ENCODE peak calls at places on chromosome 18, in four cellular contexts. O, Y, S and A are unnamed samples.

GRCh38 chr18:42392416-42392815 is 437.4 kb downstream of the PIK3C3 start:
- DNase-seq in O (no peak), Y (no peak), S (no peak), A (no peak)

GRCh38 chr18:3269241-3269640 is 7.3 kb downstream of the MYL12B start:
- DNase-seq in O (no peak), Y (no peak), S (no peak), A (no peak)

GRCh38 chr18:48743046-48743445 is 204.2 kb downstream of the CTIF start:
- DNase-seq in O (no peak), Y (no peak), S (no peak), A (no peak)

GRCh38 chr18:46719388-46719787 is 37.5 kb downstream of the ST8SIA5 start:
- DNase-seq in O (no peak), Y (no peak), S (no peak), A (no peak)

GRCh38 chr18:76621184-76621583 is 126.1 kb upstream of the ZNF516 start:
- DNase-seq in O (no peak), Y (no peak), S (no peak), A (no peak)

GRCh38 chr18:42426496-42427015 is 471.5 kb downstream of the PIK3C3 start:
- DNase-seq in O (no peak), Y (no peak), S (no peak), A (no peak)

GRCh38 chr18:76351961-76352581 is 143.0 kb downstream of the ZNF516 start:
- DNase-seq in O (peak), Y (no peak), S (no peak), A (no peak)

GRCh38 chr18:42893991-42894390 is 221.5 kb downstream of the RIT2 start:
- DNase-seq in O (no peak), Y (no peak), S (no peak), A (no peak)

GRCh38 chr18:58850784-58851469 is 13.8 kb upstream of the ZNF532 start:
- DNase-seq in O (no peak), Y (no peak), S (no peak), A (no peak)

GRCh38 chr18:25453556-25454269 is 101.7 kb upstream of the ZNF521 start:
- DNase-seq in O (no peak), Y (no peak), S (no peak), A (no peak)

GRCh38 chr18:59605633-59606192 is 91.5 kb downstream of the CCBE1 start:
- DNase-seq in O (no peak), Y (no peak), S (no peak), A (no peak)

GRCh38 chr18:62710417-62710816 is 4.9 kb upstream of the PHLPP1 start:
- DNase-seq in O (no peak), Y (no peak), S (no peak), A (no peak)

GRCh38 chr18:58413667-58414628 is 214.9 kb downstream of the ALPK2 start:
- DNase-seq in O (peak), Y (no peak), S (no peak), A (no peak)

GRCh38 chr18:46290440-46291020 is 186.3 kb downstream of the HAUS1 start:
- DNase-seq in O (no peak), Y (no peak), S (peak), A (no peak)

GRCh38 chr18:34001376-34001775 is 223.3 kb downstream of the NOL4 start:
- DNase-seq in O (no peak), Y (no peak), S (no peak), A (no peak)

GRCh38 chr18:31581498-31582197 is 10.0 kb upstream of the TTR start:
- DNase-seq in O (peak), Y (no peak), S (no peak), A (no peak)

GRCh38 chr18:33839452-33840225 is 261.6 kb downstream of the ASXL3 start:
- DNase-seq in O (peak), Y (no peak), S (no peak), A (peak)

GRCh38 chr18:68796936-68797690 is 767 bp upstream of the CCDC102B start:
- DNase-seq in O (no peak), Y (no peak), S (no peak), A (no peak)

GRCh38 chr18:58216071-58216471 is 172.0 kb downstream of the NEDD4L start:
- DNase-seq in O (no peak), Y (no peak), S (no peak), A (peak)

GRCh38 chr18:12516049-12516677 is 108.4 kb downstream of the PRELID3A start:
- DNase-seq in O (no peak), Y (no peak), S (no peak), A (no peak)

GRCh38 chr18:59067873-59068272 is 71.8 kb upstream of the SEC11C start:
- DNase-seq in O (no peak), Y (no peak), S (no peak), A (no peak)

GRCh38 chr18:10424576-10425314 is 29.7 kb upstream of the APCDD1 start:
- DNase-seq in O (no peak), Y (no peak), S (no peak), A (no peak)

GRCh38 chr18:46152808-46153617 is 48.8 kb downstream of the HAUS1 start:
- DNase-seq in O (no peak), Y (no peak), S (peak), A (no peak)

GRCh38 chr18:63314991-63315662 is 4.4 kb downstream of the BCL2 start:
- DNase-seq in O (no peak), Y (no peak), S (no peak), A (no peak)

GRCh38 chr18:10543277-10543676 is 17.4 kb downstream of the NAPG start:
- DNase-seq in O (no peak), Y (no peak), S (no peak), A (no peak)

GRCh38 chr18:49813071-49813320 is 337 bp downstream of the ACAA2 start:
- DNase-seq in O (peak), Y (no peak), S (no peak), A (peak)

GRCh38 chr18:1627494-1627893 is 722.8 kb downstream of the ADCYAP1 start:
- DNase-seq in O (no peak), Y (no peak), S (no peak), A (no peak)

GRCh38 chr18:62017618-62018017 is 124.8 kb upstream of the RNF152 start:
- DNase-seq in O (no peak), Y (no peak), S (no peak), A (no peak)

DNA sequence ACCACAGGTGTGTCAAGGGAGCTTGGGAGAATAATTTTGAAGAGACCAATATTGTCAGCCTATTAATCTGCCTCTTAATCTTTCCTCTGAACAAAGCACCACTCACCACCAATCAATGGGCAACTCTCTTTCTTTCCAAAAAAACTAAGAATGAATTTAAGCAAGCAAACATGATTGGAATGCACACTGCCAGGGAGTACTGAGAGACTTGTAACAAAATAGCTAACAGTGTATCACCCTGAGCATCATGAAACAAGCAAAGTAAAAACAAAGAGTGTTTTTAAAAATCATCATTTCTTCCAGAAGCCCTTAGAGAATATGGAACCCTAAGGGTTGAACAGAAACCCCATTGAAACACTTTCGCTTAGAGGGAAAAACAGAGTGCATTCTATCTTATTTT is 299.7 kb downstream of the DSEL start:
- DNase-seq in O (no peak), Y (no peak), S (no peak), A (no peak)
- TF ChIP-seq YY1 in O (no peak), Y (no peak), S (no peak), A (no peak)

DNA sequence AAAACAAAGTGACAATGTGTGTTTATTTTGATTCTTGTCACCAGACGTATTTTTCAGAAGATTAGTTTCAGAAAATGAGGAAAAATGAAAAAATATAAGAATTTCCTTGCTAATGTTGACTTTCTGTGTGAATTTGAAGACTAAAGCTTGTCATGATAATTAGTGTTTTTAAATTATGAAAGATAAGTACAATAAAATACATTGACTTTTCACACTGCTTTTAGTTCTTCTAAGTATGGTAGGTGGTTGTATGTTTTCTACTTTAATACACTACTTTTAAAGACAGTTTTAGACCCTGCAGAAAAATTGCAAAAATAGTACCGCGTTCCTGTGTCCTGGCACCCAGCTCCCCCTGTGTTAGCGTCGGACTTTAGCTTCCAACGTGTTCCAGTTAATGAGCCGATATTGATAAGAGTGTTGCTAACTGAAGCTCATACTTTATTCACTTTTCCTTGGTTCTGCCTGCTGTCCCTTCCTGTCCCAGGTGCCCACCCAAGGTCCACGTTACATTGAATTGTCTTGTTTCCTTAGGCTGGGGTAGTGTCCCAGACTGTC is 695 bp downstream of the RBFA start:
- DNase-seq in O (no peak), Y (no peak), S (no peak), A (no peak)
- TF ChIP-seq SUZ12 in O (no peak), Y (no peak), S (no peak), A (no peak)

GRCh38 chr18:28007841-28008240 is 169.1 kb downstream of the CDH2 start:
- DNase-seq in O (no peak), Y (no peak), S (no peak), A (no peak)

GRCh38 chr18:28015671-28016070 is 161.3 kb downstream of the CDH2 start:
- DNase-seq in O (no peak), Y (no peak), S (no peak), A (no peak)

GRCh38 chr18:28018361-28018760 is 158.6 kb downstream of the CDH2 start:
- DNase-seq in O (no peak), Y (no peak), S (no peak), A (no peak)

GRCh38 chr18:28009589-28009988 is 167.3 kb downstream of the CDH2 start:
- DNase-seq in O (no peak), Y (no peak), S (no peak), A (no peak)

GRCh38 chr18:28013064-28013463 is 163.9 kb downstream of the CDH2 start:
- DNase-seq in O (peak), Y (no peak), S (no peak), A (no peak)
- TF ChIP-seq YY1 in O (no peak), Y (no peak), S (no peak), A (no peak)

GRCh38 chr18:36813111-36813752 is 15.6 kb downstream of the TPGS2 start:
- DNase-seq in O (no peak), Y (no peak), S (no peak), A (no peak)
- TF ChIP-seq SUZ12 in O (no peak), Y (no peak), S (no peak), A (no peak)

DNA sequence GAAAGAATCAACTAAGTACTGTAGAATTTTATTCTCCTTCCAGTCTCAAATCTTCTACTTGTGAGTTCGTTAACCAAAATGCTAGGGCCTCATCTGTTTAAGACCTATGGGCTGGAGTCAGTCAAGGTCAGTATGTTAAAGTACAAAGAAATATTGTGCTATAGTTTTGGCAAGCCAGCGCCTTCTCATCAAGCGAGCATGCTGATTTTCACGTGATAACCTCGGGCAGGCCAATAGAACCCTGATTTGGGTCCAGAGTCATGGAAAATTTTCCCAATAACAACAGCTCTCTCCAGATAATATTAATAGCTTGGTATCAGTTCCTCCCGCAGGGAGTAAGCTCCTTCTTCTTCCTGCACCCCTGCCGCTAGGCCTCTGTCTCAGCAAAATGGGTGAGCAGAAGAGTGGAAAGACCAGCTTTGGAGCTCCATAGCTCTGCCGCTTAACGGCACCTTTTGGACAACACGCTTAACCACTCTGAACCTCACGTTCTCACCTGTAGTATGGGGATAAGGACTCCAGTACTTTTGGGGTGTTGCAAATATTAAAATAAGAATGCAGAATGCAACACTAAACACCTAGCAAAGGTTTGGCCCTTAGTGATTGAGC is 11.7 kb downstream of the CABLES1 start:
- DNase-seq in O (peak), Y (no peak), S (no peak), A (no peak)
- TF ChIP-seq YY1 in O (no peak), Y (no peak), S (no peak), A (no peak)

DNA sequence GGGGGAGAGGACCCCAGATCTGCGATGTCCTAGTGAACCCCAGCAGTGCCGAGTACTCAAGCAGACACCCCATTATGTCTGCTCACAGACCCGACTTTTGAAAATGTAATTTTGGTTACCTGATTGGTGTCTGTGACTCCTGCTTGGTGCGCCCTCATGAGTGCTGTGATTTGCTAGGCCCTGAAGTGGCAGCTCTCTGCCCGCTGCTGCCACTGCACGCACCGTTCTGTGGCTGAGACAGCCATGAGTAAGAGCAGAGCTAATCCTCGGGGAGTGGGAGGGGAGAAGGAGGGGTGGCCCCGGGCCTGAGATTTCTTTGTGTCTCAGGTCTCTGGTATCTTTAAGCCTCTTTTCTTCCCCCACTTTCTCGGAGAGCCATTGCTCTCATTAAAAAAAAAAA is 18.2 kb downstream of the FHOD3 start:
- DNase-seq in O (no peak), Y (no peak), S (peak), A (no peak)
- TF ChIP-seq SUZ12 in O (no peak), Y (no peak), S (no peak), A (no peak)

GRCh38 chr18:24049142-24049541 is 34.6 kb downstream of the TTC39C start:
- DNase-seq in O (no peak), Y (no peak), S (no peak), A (no peak)

GRCh38 chr18:24039666-24040065 is 25.1 kb downstream of the TTC39C start:
- DNase-seq in O (no peak), Y (no peak), S (no peak), A (no peak)

DNA sequence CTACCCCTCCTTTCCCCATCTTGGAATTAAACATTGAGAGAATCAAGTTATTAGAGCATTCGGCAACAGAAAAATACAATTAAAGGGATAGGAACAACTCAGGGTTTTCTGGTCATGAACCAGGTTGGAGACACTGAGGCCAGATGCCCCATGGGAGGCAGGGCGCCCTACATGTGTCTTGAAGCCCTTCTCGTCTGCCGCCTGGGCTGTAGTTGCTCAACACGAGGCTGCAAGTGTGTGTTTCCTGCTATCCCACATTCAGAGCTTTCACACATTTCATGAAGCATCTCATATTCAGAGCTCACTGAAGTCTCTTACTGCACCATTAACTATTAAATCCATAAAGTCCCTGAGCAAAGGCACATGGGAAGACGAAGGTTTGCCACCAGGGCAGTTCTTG is 28.8 kb downstream of the TTC39C start:
- DNase-seq in O (no peak), Y (no peak), S (no peak), A (no peak)
- TF ChIP-seq YY1 in O (no peak), Y (no peak), S (no peak), A (no peak)

DNA sequence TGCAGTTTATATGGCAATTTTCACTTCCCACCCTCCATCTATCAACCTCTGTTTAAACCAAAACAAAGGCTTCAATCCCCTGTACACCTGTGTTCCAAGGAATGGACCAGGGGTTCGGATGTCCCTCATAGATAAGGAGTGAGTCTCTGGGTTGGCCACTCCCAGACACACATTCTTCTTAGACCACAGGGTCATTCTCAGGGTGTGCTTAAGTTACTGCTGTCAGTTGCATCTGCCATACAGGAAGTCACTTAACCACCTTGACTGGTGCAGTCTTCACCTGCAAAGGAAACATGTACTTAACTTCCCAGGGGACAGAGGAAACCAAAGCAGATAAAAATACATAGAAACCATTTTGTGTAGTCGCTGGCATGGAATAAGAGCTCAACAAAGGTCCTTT is 151.0 kb upstream of the NDUFV2 start:
- DNase-seq in O (no peak), Y (peak), S (no peak), A (no peak)
- TF ChIP-seq SUZ12 in O (no peak), Y (no peak), S (no peak), A (no peak)

GRCh38 chr18:21742323-21742687 is 1.7 kb downstream of the MIB1 start:
- DNase-seq in O (no peak), Y (no peak), S (no peak), A (no peak)
- TF ChIP-seq YY1 in O (no peak), Y (no peak), S (no peak), A (no peak)

GRCh38 chr18:74249181-74249968 is 42.4 kb downstream of the CYB5A start:
- DNase-seq in O (peak), Y (no peak), S (no peak), A (no peak)
- TF ChIP-seq SUZ12 in O (no peak), Y (no peak), S (no peak), A (no peak)